ENCODE peak calls at places on chromosomes 12 and 14, in five cellular contexts. M, X, Z, B and R are unnamed samples.

GRCh38 chr12:116053479-116054195 is 223.9 kb downstream of the MED13L start:
- DNase-seq in Z (peak), X (no peak), M (peak), B (no peak), R (no peak)

GRCh38 chr12:108744021-108744897 is 12.9 kb upstream of the CORO1C start:
- DNase-seq in Z (no peak), M (no peak), B (no peak), X (no peak), R (no peak)

GRCh38 chr12:94172973-94173372 is 24.6 kb downstream of the PLXNC1 start:
- DNase-seq in M (peak), B (no peak), Z (peak), X (no peak), R (no peak)

GRCh38 chr12:53268637-53269562 is 801 bp downstream of the ESPL1 start:
- DNase-seq in Z (no peak), B (peak), X (no peak), M (no peak), R (peak)

GRCh38 chr12:124422142-124422569 is 127.3 kb downstream of the RFLNA start:
- DNase-seq in B (peak), M (peak), Z (no peak), X (no peak), R (no peak)

GRCh38 chr14:41285193-41285748 is 321.4 kb upstream of the LRFN5 start:
- DNase-seq in B (no peak), X (no peak), M (peak), Z (peak), R (peak)

GRCh38 chr12:54977857-54978256 is 6.7 kb downstream of the TESPA1 start:
- DNase-seq in M (no peak), Z (no peak), X (no peak), B (peak), R (no peak)

GRCh38 chr12:30953257-30953656 is 26.7 kb downstream of the TSPAN11 start:
- DNase-seq in X (no peak), B (no peak), M (no peak), Z (no peak), R (no peak)

GRCh38 chr12:109771746-109772621 is 58.4 kb downstream of the FAM222A start:
- DNase-seq in M (no peak), B (no peak), X (no peak), Z (no peak), R (no peak)

DNA sequence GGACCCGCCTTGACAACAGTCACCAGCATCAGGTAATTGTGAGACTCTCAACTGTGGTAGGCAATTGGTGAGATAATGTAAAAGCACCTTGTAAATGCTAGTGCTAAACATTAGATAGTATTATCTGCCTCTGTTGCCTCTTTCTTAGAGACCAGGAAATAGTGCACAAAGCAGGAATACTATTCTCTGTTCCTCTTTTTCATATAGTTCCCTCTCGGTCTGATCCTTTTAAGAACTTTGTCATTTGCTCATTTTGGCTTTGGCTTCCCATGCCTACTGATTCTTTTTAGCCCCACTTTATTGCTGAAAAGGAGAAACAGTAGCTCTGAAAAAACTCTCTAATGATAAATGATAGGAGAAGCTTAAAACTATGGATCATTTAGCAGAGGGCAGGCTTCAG is 17.6 kb downstream of the CHPT1 start:
- DNase-seq in B (no peak), M (no peak), Z (no peak), X (no peak), R (no peak)
- TF ChIP-seq JUNB in B (no peak), M (no peak), Z (no peak), X (no peak), R (no peak)

GRCh38 chr12:96250119-96250685 is 56.0 kb downstream of the ELK3 start:
- DNase-seq in B (no peak), Z (no peak), M (no peak), X (no peak), R (no peak)
- H3K27ac ChIP-seq in B (no peak), Z (no peak), M (no peak), X (no peak), R (no peak)

DNA sequence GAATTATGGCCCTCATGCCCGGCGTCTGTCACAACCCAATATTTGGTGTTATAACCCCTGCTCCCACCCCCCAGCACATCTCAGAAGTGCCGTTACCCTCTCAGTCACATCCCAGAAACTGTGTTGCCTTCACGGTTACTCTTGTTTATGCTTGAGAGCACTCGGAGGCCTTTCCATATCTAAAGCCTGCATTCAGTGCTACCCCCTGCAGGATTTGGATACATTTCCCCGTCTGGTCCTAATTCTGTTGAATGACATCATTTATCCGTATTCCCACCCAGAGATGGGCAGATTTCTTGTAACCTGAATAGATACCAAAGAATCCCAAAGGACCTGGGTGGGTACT is 19.1 kb upstream of the FOS start:
- DNase-seq in M (no peak), X (no peak), Z (no peak), B (peak), R (peak)
- TF ChIP-seq JUNB in M (no peak), X (no peak), Z (no peak), B (no peak), R (no peak)

GRCh38 chr12:122081108-122081696 is 2.6 kb downstream of the MLXIP start:
- DNase-seq in Z (no peak), M (no peak), X (no peak), B (no peak), R (no peak)
- H3K27ac ChIP-seq in Z (no peak), M (peak), X (peak), B (peak), R (no peak)

GRCh38 chr14:81459421-81459820 is 59.3 kb upstream of the STON2 start:
- DNase-seq in M (no peak), Z (no peak), X (no peak), B (no peak), R (no peak)

GRCh38 chr14:81458352-81458751 is 58.2 kb upstream of the STON2 start:
- DNase-seq in Z (no peak), B (no peak), X (no peak), M (no peak), R (no peak)

GRCh38 chr14:81464253-81465001 is 64.3 kb upstream of the STON2 start:
- DNase-seq in Z (peak), M (peak), B (peak), X (peak), R (peak)

GRCh38 chr14:81455344-81455743 is 55.2 kb upstream of the STON2 start:
- DNase-seq in M (no peak), Z (no peak), B (no peak), X (no peak), R (no peak)

GRCh38 chr14:81459912-81460311 is 59.8 kb upstream of the STON2 start:
- DNase-seq in B (no peak), M (no peak), Z (no peak), X (no peak), R (no peak)
- TF ChIP-seq JUNB in B (no peak), M (no peak), Z (no peak), X (no peak), R (no peak)

GRCh38 chr12:39442895-39443703 is at the start of gene KIF21A:
- DNase-seq in M (peak), Z (peak), X (peak), B (peak), R (peak)

GRCh38 chr12:39441963-39442894 is 691 bp downstream of the KIF21A start:
- DNase-seq in M (peak), X (no peak), Z (peak), B (peak), R (peak)

GRCh38 chr12:39441189-39441962 is 1.5 kb downstream of the KIF21A start:
- DNase-seq in X (no peak), B (no peak), Z (no peak), M (no peak), R (no peak)

GRCh38 chr12:39440781-39441180 is 2.1 kb downstream of the KIF21A start:
- DNase-seq in X (no peak), Z (no peak), M (peak), B (no peak), R (no peak)

DNA sequence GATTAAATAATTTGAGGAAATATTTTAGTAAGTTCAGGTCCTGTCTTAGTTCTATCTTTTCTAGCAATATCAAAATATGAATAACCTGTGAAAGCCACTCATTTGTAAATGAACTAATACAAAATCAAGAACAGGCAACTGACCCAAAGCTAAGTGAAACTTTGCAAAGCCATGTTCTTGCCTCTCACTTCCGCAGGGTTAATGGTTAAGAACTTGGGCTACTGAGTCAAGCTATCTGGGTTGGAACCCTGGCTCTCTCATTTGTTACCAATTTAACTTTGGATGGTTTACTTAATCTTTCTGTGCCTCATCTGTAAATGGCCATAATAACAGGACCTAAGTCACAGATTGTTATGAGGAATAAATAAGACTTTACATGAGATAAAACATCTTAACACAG is 2.8 kb downstream of the KIF21A start:
- DNase-seq in Z (no peak), B (no peak), X (no peak), M (no peak), R (no peak)
- H3K27ac ChIP-seq in Z (no peak), B (peak), X (no peak), M (no peak), R (no peak)

GRCh38 chr12:112285600-112286401 is 96.4 kb downstream of the HECTD4 start:
- DNase-seq in X (no peak), M (no peak), Z (peak), B (no peak), R (no peak)
- TF ChIP-seq JUNB in X (no peak), M (no peak), Z (no peak), B (no peak), R (no peak)

DNA sequence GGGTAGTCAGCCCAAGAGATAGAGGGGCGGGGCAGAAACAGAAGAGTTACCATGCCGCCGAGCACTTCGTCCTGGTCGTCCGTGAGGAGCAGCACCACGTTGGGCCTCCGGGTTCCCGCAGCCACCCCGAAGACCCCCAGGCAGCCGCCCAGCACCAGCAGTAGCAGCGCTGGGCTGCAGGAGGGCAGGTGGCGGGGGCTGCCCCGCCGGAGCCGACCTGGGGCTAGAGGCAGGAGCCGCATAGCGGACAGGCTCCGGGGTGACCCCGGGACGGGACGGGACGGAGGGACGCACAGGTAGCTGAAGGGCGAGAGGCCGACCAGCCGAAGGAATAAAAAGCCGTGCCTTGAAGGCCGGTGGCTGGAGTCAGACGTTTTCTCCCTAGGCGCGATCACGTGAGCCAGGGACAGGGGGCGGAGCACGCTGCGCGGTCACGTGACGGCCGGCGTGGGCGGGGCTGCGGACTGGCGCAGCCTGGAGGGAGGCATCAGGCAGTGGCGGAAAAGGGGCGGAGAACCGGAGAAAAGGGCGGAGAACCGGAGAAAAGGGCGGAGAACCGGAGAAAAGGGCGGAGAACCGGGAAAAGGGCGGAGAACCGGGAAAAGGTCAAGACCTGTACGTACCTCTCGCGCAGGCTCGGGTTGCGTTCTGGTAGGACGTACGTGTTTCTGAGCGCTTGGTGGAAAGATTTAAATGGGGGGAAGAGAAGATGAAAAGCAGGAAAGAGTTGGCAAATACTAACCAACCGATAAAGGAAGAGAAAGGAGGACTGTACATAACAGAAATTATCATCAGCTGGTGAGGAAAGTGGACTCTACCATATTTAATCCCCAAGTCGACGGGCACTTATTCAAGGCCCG is at the start of gene GNS:
- DNase-seq in M (peak), B (peak), Z (peak), X (peak), R (peak)
- H3K27ac ChIP-seq in M (peak), B (peak), Z (peak), X (peak), R (peak)

GRCh38 chr12:6233121-6233971 is 33.1 kb downstream of the CD9 start:
- DNase-seq in B (no peak), X (no peak), Z (no peak), M (no peak), R (no peak)
- TF ChIP-seq JUNB in B (no peak), X (no peak), Z (no peak), M (no peak), R (no peak)